ENCODE peak calls at places on chromosome 5, in ten cellular contexts. One of them, this sample, is unnamed.

GRCh38 chr5:90293931-90294330 is 115.6 kb downstream of the CETN3 start:
- DNase-seq in kidney epithelial cell: peak
- DNase-seq in GDM1: no peak
- DNase-seq in left ventricle myocardium inferior: no peak
- DNase-seq in stimulated activated CD8-positive, alpha-beta memory T cell treated with anti-CD3 and anti-CD28 coated beads, Interleukin-7, amount 100 ng/mL, for 4 hours: no peak
- DNase-seq in NCI-H1417: peak
- DNase-seq in WTC11: no peak
- DNase-seq in nephron progenitor cell: no peak
- DNase-seq in GM10248: no peak
- DNase-seq in activated naive CD4-positive, alpha-beta T cell treated with anti-CD3 and anti-CD28 coated beads, Interleukin-2, amount 50 U/mL, for 16 hours: no peak
- DNase-seq in this sample: no peak

GRCh38 chr5:157828949-157829639 is 29.9 kb downstream of the CLINT1 start:
- DNase-seq in nephron progenitor cell: no peak
- DNase-seq in GDM1: no peak
- DNase-seq in WTC11: peak
- DNase-seq in kidney epithelial cell: no peak
- DNase-seq in GM10248: no peak
- DNase-seq in stimulated activated CD8-positive, alpha-beta memory T cell treated with anti-CD3 and anti-CD28 coated beads, Interleukin-7, amount 100 ng/mL, for 4 hours: no peak
- DNase-seq in NCI-H1417: no peak
- DNase-seq in activated naive CD4-positive, alpha-beta T cell treated with anti-CD3 and anti-CD28 coated beads, Interleukin-2, amount 50 U/mL, for 16 hours: no peak
- DNase-seq in left ventricle myocardium inferior: no peak
- DNase-seq in this sample: no peak

GRCh38 chr5:135377751-135378680 is 21.0 kb downstream of the MACROH2A1 start:
- DNase-seq in GM10248: no peak
- DNase-seq in activated naive CD4-positive, alpha-beta T cell treated with anti-CD3 and anti-CD28 coated beads, Interleukin-2, amount 50 U/mL, for 16 hours: no peak
- DNase-seq in GDM1: no peak
- DNase-seq in WTC11: no peak
- DNase-seq in left ventricle myocardium inferior: no peak
- DNase-seq in nephron progenitor cell: no peak
- DNase-seq in kidney epithelial cell: no peak
- DNase-seq in stimulated activated CD8-positive, alpha-beta memory T cell treated with anti-CD3 and anti-CD28 coated beads, Interleukin-7, amount 100 ng/mL, for 4 hours: no peak
- DNase-seq in NCI-H1417: no peak
- DNase-seq in this sample: no peak

GRCh38 chr5:37850128-37850865 is 10.5 kb upstream of the GDNF start:
- DNase-seq in nephron progenitor cell: no peak
- DNase-seq in NCI-H1417: no peak
- DNase-seq in activated naive CD4-positive, alpha-beta T cell treated with anti-CD3 and anti-CD28 coated beads, Interleukin-2, amount 50 U/mL, for 16 hours: no peak
- DNase-seq in GDM1: no peak
- DNase-seq in WTC11: no peak
- DNase-seq in kidney epithelial cell: no peak
- DNase-seq in GM10248: no peak
- DNase-seq in left ventricle myocardium inferior: no peak
- DNase-seq in stimulated activated CD8-positive, alpha-beta memory T cell treated with anti-CD3 and anti-CD28 coated beads, Interleukin-7, amount 100 ng/mL, for 4 hours: no peak
- DNase-seq in this sample: no peak

GRCh38 chr5:139438707-139439012 is 665 bp downstream of the DNAJC18 start:
- DNase-seq in kidney epithelial cell: no peak
- DNase-seq in GDM1: no peak
- DNase-seq in NCI-H1417: peak
- DNase-seq in GM10248: no peak
- DNase-seq in WTC11: no peak
- DNase-seq in stimulated activated CD8-positive, alpha-beta memory T cell treated with anti-CD3 and anti-CD28 coated beads, Interleukin-7, amount 100 ng/mL, for 4 hours: no peak
- DNase-seq in left ventricle myocardium inferior: no peak
- DNase-seq in activated naive CD4-positive, alpha-beta T cell treated with anti-CD3 and anti-CD28 coated beads, Interleukin-2, amount 50 U/mL, for 16 hours: no peak
- DNase-seq in nephron progenitor cell: no peak
- DNase-seq in this sample: no peak

GRCh38 chr5:54616031-54616430 is 98.5 kb downstream of the SNX18 start:
- DNase-seq in GM10248: no peak
- DNase-seq in WTC11: no peak
- DNase-seq in NCI-H1417: no peak
- DNase-seq in nephron progenitor cell: no peak
- DNase-seq in activated naive CD4-positive, alpha-beta T cell treated with anti-CD3 and anti-CD28 coated beads, Interleukin-2, amount 50 U/mL, for 16 hours: no peak
- DNase-seq in GDM1: no peak
- DNase-seq in kidney epithelial cell: no peak
- DNase-seq in left ventricle myocardium inferior: peak
- DNase-seq in stimulated activated CD8-positive, alpha-beta memory T cell treated with anti-CD3 and anti-CD28 coated beads, Interleukin-7, amount 100 ng/mL, for 4 hours: no peak
- DNase-seq in this sample: no peak

GRCh38 chr5:147882586-147883313 is 4.2 kb downstream of the SCGB3A2 start:
- DNase-seq in GM10248: no peak
- DNase-seq in activated naive CD4-positive, alpha-beta T cell treated with anti-CD3 and anti-CD28 coated beads, Interleukin-2, amount 50 U/mL, for 16 hours: no peak
- DNase-seq in stimulated activated CD8-positive, alpha-beta memory T cell treated with anti-CD3 and anti-CD28 coated beads, Interleukin-7, amount 100 ng/mL, for 4 hours: no peak
- DNase-seq in left ventricle myocardium inferior: no peak
- DNase-seq in WTC11: no peak
- DNase-seq in nephron progenitor cell: peak
- DNase-seq in GDM1: no peak
- DNase-seq in kidney epithelial cell: no peak
- DNase-seq in NCI-H1417: no peak
- DNase-seq in this sample: no peak

GRCh38 chr5:5432020-5432707 is 9.7 kb downstream of the ICE1 start:
- DNase-seq in GDM1: no peak
- DNase-seq in nephron progenitor cell: no peak
- DNase-seq in WTC11: no peak
- DNase-seq in stimulated activated CD8-positive, alpha-beta memory T cell treated with anti-CD3 and anti-CD28 coated beads, Interleukin-7, amount 100 ng/mL, for 4 hours: no peak
- DNase-seq in kidney epithelial cell: no peak
- DNase-seq in NCI-H1417: no peak
- DNase-seq in GM10248: no peak
- DNase-seq in activated naive CD4-positive, alpha-beta T cell treated with anti-CD3 and anti-CD28 coated beads, Interleukin-2, amount 50 U/mL, for 16 hours: no peak
- DNase-seq in left ventricle myocardium inferior: no peak
- DNase-seq in this sample: no peak

GRCh38 chr5:100779669-100780375 is 123.3 kb downstream of the ST8SIA4 start:
- DNase-seq in WTC11: no peak
- DNase-seq in GM10248: no peak
- DNase-seq in left ventricle myocardium inferior: no peak
- DNase-seq in GDM1: no peak
- DNase-seq in NCI-H1417: no peak
- DNase-seq in nephron progenitor cell: no peak
- DNase-seq in activated naive CD4-positive, alpha-beta T cell treated with anti-CD3 and anti-CD28 coated beads, Interleukin-2, amount 50 U/mL, for 16 hours: no peak
- DNase-seq in kidney epithelial cell: no peak
- DNase-seq in stimulated activated CD8-positive, alpha-beta memory T cell treated with anti-CD3 and anti-CD28 coated beads, Interleukin-7, amount 100 ng/mL, for 4 hours: no peak
- DNase-seq in this sample: no peak

GRCh38 chr5:71663570-71663969 is 55.5 kb upstream of the CARTPT start:
- DNase-seq in GDM1: no peak
- DNase-seq in NCI-H1417: no peak
- DNase-seq in left ventricle myocardium inferior: no peak
- DNase-seq in nephron progenitor cell: no peak
- DNase-seq in kidney epithelial cell: no peak
- DNase-seq in stimulated activated CD8-positive, alpha-beta memory T cell treated with anti-CD3 and anti-CD28 coated beads, Interleukin-7, amount 100 ng/mL, for 4 hours: no peak
- DNase-seq in GM10248: no peak
- DNase-seq in activated naive CD4-positive, alpha-beta T cell treated with anti-CD3 and anti-CD28 coated beads, Interleukin-2, amount 50 U/mL, for 16 hours: no peak
- DNase-seq in WTC11: no peak
- DNase-seq in this sample: no peak

GRCh38 chr5:153490124-153491085 is at the start of gene GRIA1:
- DNase-seq in nephron progenitor cell: peak
- DNase-seq in WTC11: peak
- DNase-seq in left ventricle myocardium inferior: no peak
- DNase-seq in NCI-H1417: peak
- DNase-seq in stimulated activated CD8-positive, alpha-beta memory T cell treated with anti-CD3 and anti-CD28 coated beads, Interleukin-7, amount 100 ng/mL, for 4 hours: no peak
- DNase-seq in GM10248: no peak
- DNase-seq in kidney epithelial cell: no peak
- DNase-seq in activated naive CD4-positive, alpha-beta T cell treated with anti-CD3 and anti-CD28 coated beads, Interleukin-2, amount 50 U/mL, for 16 hours: no peak
- DNase-seq in GDM1: no peak
- DNase-seq in this sample: peak

GRCh38 chr5:125560476-125561225 is 814.2 kb upstream of the ZNF608 start:
- DNase-seq in left ventricle myocardium inferior: no peak
- DNase-seq in GDM1: no peak
- DNase-seq in NCI-H1417: no peak
- DNase-seq in stimulated activated CD8-positive, alpha-beta memory T cell treated with anti-CD3 and anti-CD28 coated beads, Interleukin-7, amount 100 ng/mL, for 4 hours: no peak
- DNase-seq in WTC11: no peak
- DNase-seq in activated naive CD4-positive, alpha-beta T cell treated with anti-CD3 and anti-CD28 coated beads, Interleukin-2, amount 50 U/mL, for 16 hours: no peak
- DNase-seq in GM10248: no peak
- DNase-seq in nephron progenitor cell: no peak
- DNase-seq in kidney epithelial cell: no peak
- DNase-seq in this sample: no peak

GRCh38 chr5:176609724-176610429 is at the start of gene GPRIN1:
- DNase-seq in WTC11: peak
- DNase-seq in kidney epithelial cell: no peak
- DNase-seq in GM10248: peak
- DNase-seq in activated naive CD4-positive, alpha-beta T cell treated with anti-CD3 and anti-CD28 coated beads, Interleukin-2, amount 50 U/mL, for 16 hours: peak
- DNase-seq in NCI-H1417: peak
- DNase-seq in GDM1: peak
- DNase-seq in nephron progenitor cell: peak
- DNase-seq in left ventricle myocardium inferior: peak
- DNase-seq in stimulated activated CD8-positive, alpha-beta memory T cell treated with anti-CD3 and anti-CD28 coated beads, Interleukin-7, amount 100 ng/mL, for 4 hours: peak
- DNase-seq in this sample: peak

GRCh38 chr5:103013933-103014552 is 105.9 kb downstream of the GIN1 start:
- DNase-seq in activated naive CD4-positive, alpha-beta T cell treated with anti-CD3 and anti-CD28 coated beads, Interleukin-2, amount 50 U/mL, for 16 hours: no peak
- DNase-seq in left ventricle myocardium inferior: no peak
- DNase-seq in GDM1: no peak
- DNase-seq in WTC11: no peak
- DNase-seq in kidney epithelial cell: no peak
- DNase-seq in nephron progenitor cell: no peak
- DNase-seq in GM10248: no peak
- DNase-seq in stimulated activated CD8-positive, alpha-beta memory T cell treated with anti-CD3 and anti-CD28 coated beads, Interleukin-7, amount 100 ng/mL, for 4 hours: no peak
- DNase-seq in NCI-H1417: no peak
- DNase-seq in this sample: no peak

GRCh38 chr5:174559566-174560090 is 164.8 kb upstream of the MSX2 start:
- DNase-seq in GM10248: no peak
- DNase-seq in kidney epithelial cell: no peak
- DNase-seq in WTC11: no peak
- DNase-seq in left ventricle myocardium inferior: no peak
- DNase-seq in nephron progenitor cell: no peak
- DNase-seq in activated naive CD4-positive, alpha-beta T cell treated with anti-CD3 and anti-CD28 coated beads, Interleukin-2, amount 50 U/mL, for 16 hours: no peak
- DNase-seq in NCI-H1417: no peak
- DNase-seq in GDM1: no peak
- DNase-seq in stimulated activated CD8-positive, alpha-beta memory T cell treated with anti-CD3 and anti-CD28 coated beads, Interleukin-7, amount 100 ng/mL, for 4 hours: no peak
- DNase-seq in this sample: no peak

GRCh38 chr5:119966028-119966427 is 336.7 kb downstream of the FAM170A start:
- DNase-seq in nephron progenitor cell: no peak
- DNase-seq in WTC11: no peak
- DNase-seq in GDM1: no peak
- DNase-seq in left ventricle myocardium inferior: no peak
- DNase-seq in activated naive CD4-positive, alpha-beta T cell treated with anti-CD3 and anti-CD28 coated beads, Interleukin-2, amount 50 U/mL, for 16 hours: no peak
- DNase-seq in kidney epithelial cell: no peak
- DNase-seq in GM10248: no peak
- DNase-seq in NCI-H1417: no peak
- DNase-seq in stimulated activated CD8-positive, alpha-beta memory T cell treated with anti-CD3 and anti-CD28 coated beads, Interleukin-7, amount 100 ng/mL, for 4 hours: no peak
- DNase-seq in this sample: no peak

GRCh38 chr5:61263561-61264272 is 68.3 kb upstream of the ZSWIM6 start:
- DNase-seq in kidney epithelial cell: no peak
- DNase-seq in nephron progenitor cell: no peak
- DNase-seq in NCI-H1417: no peak
- DNase-seq in activated naive CD4-positive, alpha-beta T cell treated with anti-CD3 and anti-CD28 coated beads, Interleukin-2, amount 50 U/mL, for 16 hours: no peak
- DNase-seq in stimulated activated CD8-positive, alpha-beta memory T cell treated with anti-CD3 and anti-CD28 coated beads, Interleukin-7, amount 100 ng/mL, for 4 hours: no peak
- DNase-seq in WTC11: no peak
- DNase-seq in GM10248: no peak
- DNase-seq in left ventricle myocardium inferior: no peak
- DNase-seq in GDM1: peak
- DNase-seq in this sample: no peak

GRCh38 chr5:69288668-69289067 is 43.9 kb downstream of the CCDC125 start:
- DNase-seq in NCI-H1417: no peak
- DNase-seq in nephron progenitor cell: no peak
- DNase-seq in WTC11: no peak
- DNase-seq in activated naive CD4-positive, alpha-beta T cell treated with anti-CD3 and anti-CD28 coated beads, Interleukin-2, amount 50 U/mL, for 16 hours: no peak
- DNase-seq in GM10248: no peak
- DNase-seq in stimulated activated CD8-positive, alpha-beta memory T cell treated with anti-CD3 and anti-CD28 coated beads, Interleukin-7, amount 100 ng/mL, for 4 hours: no peak
- DNase-seq in left ventricle myocardium inferior: no peak
- DNase-seq in GDM1: no peak
- DNase-seq in kidney epithelial cell: no peak
- DNase-seq in this sample: no peak

This sample was measured in neuronal stem cell.